ENCODE peak calls at places on chromosomes 1 and 21, in nine cellular contexts. R, K, B, Y, U, L, A, F and E are unnamed samples.

GRCh38 chr1:162397039-162397448 is 14.9 kb downstream of the SH2D1B start:
- DNase-seq in R (peak), K (no peak), B (no peak), Y (no peak), U (no peak), L (no peak), A (no peak), F (no peak), E (no peak)

GRCh38 chr1:29236993-29237905 is 927 bp downstream of the PTPRU start:
- DNase-seq in R (peak), K (peak), B (no peak), Y (no peak), U (peak), L (peak), A (no peak), F (no peak), E (peak)

GRCh38 chr1:216958569-216958968 is 235.3 kb upstream of the ESRRG start:
- DNase-seq in R (no peak), K (no peak), B (no peak), Y (no peak), U (no peak), L (no peak), A (no peak), F (no peak), E (no peak)

GRCh38 chr1:161021959-161022332 is 994 bp upstream of the F11R start:
- DNase-seq in R (no peak), K (no peak), B (no peak), Y (no peak), U (no peak), L (no peak), A (no peak), F (no peak), E (no peak)

GRCh38 chr1:94677714-94678113 is 136.2 kb upstream of the F3 start:
- DNase-seq in R (no peak), K (no peak), B (no peak), Y (no peak), U (no peak), L (no peak), A (no peak), F (no peak), E (no peak)

GRCh38 chr1:29379438-29380073 is 143.2 kb downstream of the PTPRU start:
- DNase-seq in R (no peak), K (no peak), B (no peak), Y (no peak), U (no peak), L (no peak), A (no peak), F (no peak), E (no peak)

GRCh38 chr1:117656202-117656641 is 50.4 kb downstream of the TENT5C start:
- DNase-seq in R (no peak), K (no peak), B (no peak), Y (no peak), U (no peak), L (no peak), A (no peak), F (no peak), E (no peak)

GRCh38 chr1:1629430-1630190 is 2.4 kb upstream of the MMP23B start:
- DNase-seq in R (no peak), K (no peak), B (no peak), Y (no peak), U (no peak), L (no peak), A (no peak), F (no peak), E (no peak)

GRCh38 chr1:70503358-70503757 is 92.3 kb downstream of the CTH start:
- DNase-seq in R (no peak), K (no peak), B (no peak), Y (no peak), U (no peak), L (no peak), A (no peak), F (no peak), E (no peak)

GRCh38 chr1:203127672-203128611 is at the start of gene ADORA1:
- DNase-seq in R (peak), K (no peak), B (peak), Y (no peak), U (peak), L (peak), A (peak), F (peak), E (peak)

GRCh38 chr1:228735871-228736586 is 750 bp downstream of the RHOU start:
- DNase-seq in R (peak), K (no peak), B (peak), Y (no peak), U (peak), L (peak), A (no peak), F (peak), E (peak)

GRCh38 chr1:20080441-20081330 is 10.7 kb downstream of the PLA2G5 start:
- DNase-seq in R (no peak), K (no peak), B (no peak), Y (no peak), U (no peak), L (no peak), A (no peak), F (no peak), E (no peak)

GRCh38 chr21:36156815-36157670 is at the start of gene DOP1B:
- DNase-seq in R (no peak), K (peak), B (no peak), Y (no peak), U (no peak), L (no peak), A (peak), F (no peak), E (no peak)

GRCh38 chr21:16330340-16331319 is 600.8 kb downstream of the USP25 start:
- DNase-seq in R (peak), K (peak), B (no peak), Y (no peak), U (no peak), L (no peak), A (peak), F (no peak), E (peak)

GRCh38 chr1:187626056-187626455 is 797.3 kb downstream of the PLA2G4A start:
- DNase-seq in R (no peak), K (no peak), B (no peak), Y (no peak), U (no peak), L (no peak), A (no peak), F (no peak), E (no peak)

GRCh38 chr1:201310986-201311355 is 27.7 kb downstream of the PKP1 start:
- DNase-seq in R (peak), K (peak), B (no peak), Y (no peak), U (no peak), L (peak), A (peak), F (no peak), E (no peak)

GRCh38 chr1:197915797-197916686 is 1.1 kb upstream of the LHX9 start:
- DNase-seq in R (no peak), K (no peak), B (no peak), Y (no peak), U (peak), L (peak), A (peak), F (peak), E (no peak)

GRCh38 chr1:1573843-1574720 is 581 bp downstream of the SSU72 start:
- DNase-seq in R (peak), K (peak), B (no peak), Y (no peak), U (peak), L (peak), A (peak), F (no peak), E (peak)

GRCh38 chr21:44969965-44970755 is 30.3 kb downstream of the SLX9 start:
- DNase-seq in R (no peak), K (no peak), B (no peak), Y (no peak), U (no peak), L (no peak), A (no peak), F (no peak), E (no peak)

GRCh38 chr1:53579221-53580008 is 120.2 kb downstream of the DMRTB1 start:
- DNase-seq in R (no peak), K (no peak), B (no peak), Y (no peak), U (no peak), L (no peak), A (no peak), F (no peak), E (no peak)

GRCh38 chr1:170929835-170930554 is 5.3 kb upstream of the MROH9 start:
- DNase-seq in R (peak), K (peak), B (no peak), Y (no peak), U (peak), L (no peak), A (peak), F (no peak), E (no peak)

GRCh38 chr1:171931752-171932151 is 90.5 kb downstream of the DNM3 start:
- DNase-seq in R (no peak), K (no peak), B (no peak), Y (no peak), U (no peak), L (no peak), A (no peak), F (no peak), E (no peak)

GRCh38 chr1:204409878-204410763 is 1.5 kb downstream of the PPP1R15B start:
- DNase-seq in R (no peak), K (peak), B (no peak), Y (no peak), U (no peak), L (no peak), A (no peak), F (peak), E (no peak)

GRCh38 chr1:18581420-18581880 is 49.2 kb upstream of the PAX7 start:
- DNase-seq in R (peak), K (no peak), B (no peak), Y (no peak), U (no peak), L (peak), A (peak), F (no peak), E (no peak)

GRCh38 chr1:182257369-182258063 is 134.1 kb downstream of the GLUL start:
- DNase-seq in R (no peak), K (no peak), B (no peak), Y (no peak), U (no peak), L (no peak), A (no peak), F (no peak), E (no peak)

GRCh38 chr1:52659356-52659755 is 26.4 kb downstream of the SHISAL2A start:
- DNase-seq in R (no peak), K (no peak), B (no peak), Y (no peak), U (no peak), L (no peak), A (no peak), F (no peak), E (no peak)

GRCh38 chr21:39034590-39035536 is 148.4 kb downstream of the PSMG1 start:
- DNase-seq in R (no peak), K (no peak), B (no peak), Y (no peak), U (no peak), L (no peak), A (no peak), F (no peak), E (no peak)

GRCh38 chr1:110309768-110310167 is 29.4 kb upstream of the RBM15 start:
- DNase-seq in R (no peak), K (no peak), B (no peak), Y (no peak), U (no peak), L (no peak), A (peak), F (no peak), E (no peak)

GRCh38 chr1:68204965-68205630 is 27.2 kb downstream of the WLS start:
- DNase-seq in R (no peak), K (no peak), B (no peak), Y (no peak), U (no peak), L (peak), A (no peak), F (no peak), E (no peak)

GRCh38 chr1:209948155-209948554 is 10.1 kb downstream of the SYT14 start:
- DNase-seq in R (no peak), K (no peak), B (no peak), Y (no peak), U (no peak), L (no peak), A (no peak), F (no peak), E (no peak)

GRCh38 chr1:40783001-40783905 is at the start of gene KCNQ4:
- DNase-seq in R (peak), K (no peak), B (no peak), Y (no peak), U (peak), L (peak), A (no peak), F (no peak), E (peak)

GRCh38 chr1:222897527-222898190 is 82.8 kb downstream of the DISP1 start:
- DNase-seq in R (no peak), K (no peak), B (no peak), Y (no peak), U (no peak), L (no peak), A (no peak), F (no peak), E (no peak)

GRCh38 chr1:240004086-240004749 is 87.5 kb upstream of the FMN2 start:
- DNase-seq in R (no peak), K (no peak), B (no peak), Y (no peak), U (no peak), L (no peak), A (peak), F (no peak), E (no peak)

DNA sequence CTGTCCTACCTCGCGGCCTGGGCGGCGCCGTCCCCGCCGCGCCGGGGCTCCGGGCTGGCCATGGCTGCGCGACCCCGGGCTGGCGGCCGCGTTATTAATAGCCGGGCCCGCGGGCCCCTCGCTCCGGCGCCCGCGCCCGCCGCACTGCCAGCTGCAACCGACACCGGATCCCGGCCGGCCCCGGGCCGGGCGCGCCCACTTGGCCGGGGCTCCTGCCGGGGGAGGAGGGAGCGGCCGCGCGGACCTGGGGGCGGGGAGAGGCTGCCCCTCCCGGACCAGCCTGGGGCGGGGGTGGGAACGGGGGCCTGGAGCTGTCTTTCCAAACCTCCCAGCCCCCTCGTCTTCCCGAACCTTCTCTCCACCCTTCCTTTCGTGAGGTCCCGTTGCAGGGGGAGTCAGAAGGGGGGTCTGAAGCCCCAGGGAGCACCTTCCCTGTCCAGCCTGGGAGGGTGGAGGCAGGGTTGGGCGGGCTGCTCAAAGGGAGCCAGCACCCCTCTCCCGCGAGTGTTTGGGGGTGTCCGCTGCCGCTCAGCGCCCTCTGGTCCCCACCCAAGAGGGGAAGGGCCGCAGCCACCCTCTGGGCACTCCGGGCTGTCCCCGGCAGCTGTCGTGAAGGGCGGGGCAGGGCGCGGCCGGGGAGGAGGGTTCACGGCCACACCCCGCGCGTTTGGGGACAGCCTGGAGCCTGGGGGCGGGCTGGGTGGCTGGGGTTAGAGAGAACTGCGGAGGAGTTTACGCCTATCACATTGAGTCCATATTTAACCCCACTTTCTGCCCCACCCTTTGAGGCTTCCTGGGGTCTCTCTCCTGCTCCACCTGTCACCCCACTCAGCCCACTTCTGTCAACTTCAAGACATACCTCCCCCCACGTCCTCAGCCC is at the start of gene SYNC:
- DNase-seq in R (no peak), K (peak), B (peak), Y (no peak), U (peak), L (peak), A (peak), F (no peak), E (peak)
- TF ChIP-seq POLR2A in R (no peak), K (no peak), B (no peak), Y (peak), U (no peak), L (no peak), A (peak), F (peak), E (peak)

GRCh38 chr1:21334214-21335087 is 44.2 kb upstream of the ECE1 start:
- DNase-seq in R (no peak), K (peak), B (peak), Y (peak), U (peak), L (peak), A (peak), F (no peak), E (peak)
- TF ChIP-seq POLR2A in R (no peak), K (no peak), B (no peak), Y (peak), U (no peak), L (no peak), A (peak), F (no peak), E (no peak)

DNA sequence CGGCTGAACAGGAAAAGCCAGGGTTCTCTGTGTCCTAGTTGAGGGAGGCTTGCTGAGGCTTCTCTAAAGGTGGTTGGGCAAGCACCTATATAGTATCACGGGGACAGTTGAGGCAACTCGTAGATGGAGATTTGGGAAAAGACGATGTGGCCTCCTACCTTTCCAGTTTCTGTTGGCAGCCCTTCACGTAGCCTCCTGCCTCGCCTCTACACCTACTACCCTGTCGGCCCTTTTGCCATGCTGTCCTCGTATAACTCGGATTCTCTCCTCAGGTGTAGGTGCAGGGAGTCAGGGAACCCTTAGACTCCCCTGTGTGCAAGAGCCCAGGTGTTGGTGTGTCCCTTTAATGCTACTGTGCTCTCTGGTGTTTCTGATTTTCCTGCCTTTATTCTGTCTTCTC is 10.3 kb downstream of the ZNF692 start:
- DNase-seq in R (no peak), K (no peak), B (no peak), Y (no peak), U (no peak), L (no peak), A (no peak), F (no peak), E (no peak)
- TF ChIP-seq POLR2A in R (no peak), K (no peak), B (no peak), Y (no peak), U (no peak), L (no peak), A (no peak), F (no peak), E (no peak)

GRCh38 chr21:43734131-43734634 is 15.3 kb downstream of the PDXK start:
- DNase-seq in R (peak), K (no peak), B (no peak), Y (no peak), U (peak), L (peak), A (no peak), F (no peak), E (no peak)
- TF ChIP-seq POLR2A in R (no peak), K (no peak), B (no peak), Y (no peak), U (no peak), L (no peak), A (no peak), F (no peak), E (no peak)

GRCh38 chr1:173821680-173822079 is 2.8 kb upstream of the DARS2 start:
- DNase-seq in R (no peak), K (no peak), B (no peak), Y (no peak), U (no peak), L (no peak), A (no peak), F (no peak), E (no peak)

GRCh38 chr1:173818459-173818858 is 6.0 kb upstream of the DARS2 start:
- DNase-seq in R (no peak), K (no peak), B (no peak), Y (no peak), U (no peak), L (no peak), A (no peak), F (no peak), E (no peak)

GRCh38 chr1:173827611-173828010 is 2.9 kb upstream of the CENPL start:
- DNase-seq in R (no peak), K (no peak), B (no peak), Y (no peak), U (no peak), L (no peak), A (no peak), F (no peak), E (no peak)

GRCh38 chr1:173824315-173825081 is at the start of the genes CENPL and DARS2:
- DNase-seq in R (peak), K (peak), B (peak), Y (peak), U (peak), L (peak), A (peak), F (peak), E (peak)

GRCh38 chr1:173823776-173824314 is 628 bp upstream of the DARS2 start:
- DNase-seq in R (no peak), K (no peak), B (no peak), Y (no peak), U (no peak), L (no peak), A (no peak), F (no peak), E (no peak)
- TF ChIP-seq POLR2A in R (no peak), K (no peak), B (no peak), Y (no peak), U (no peak), L (no peak), A (peak), F (no peak), E (no peak)

DNA sequence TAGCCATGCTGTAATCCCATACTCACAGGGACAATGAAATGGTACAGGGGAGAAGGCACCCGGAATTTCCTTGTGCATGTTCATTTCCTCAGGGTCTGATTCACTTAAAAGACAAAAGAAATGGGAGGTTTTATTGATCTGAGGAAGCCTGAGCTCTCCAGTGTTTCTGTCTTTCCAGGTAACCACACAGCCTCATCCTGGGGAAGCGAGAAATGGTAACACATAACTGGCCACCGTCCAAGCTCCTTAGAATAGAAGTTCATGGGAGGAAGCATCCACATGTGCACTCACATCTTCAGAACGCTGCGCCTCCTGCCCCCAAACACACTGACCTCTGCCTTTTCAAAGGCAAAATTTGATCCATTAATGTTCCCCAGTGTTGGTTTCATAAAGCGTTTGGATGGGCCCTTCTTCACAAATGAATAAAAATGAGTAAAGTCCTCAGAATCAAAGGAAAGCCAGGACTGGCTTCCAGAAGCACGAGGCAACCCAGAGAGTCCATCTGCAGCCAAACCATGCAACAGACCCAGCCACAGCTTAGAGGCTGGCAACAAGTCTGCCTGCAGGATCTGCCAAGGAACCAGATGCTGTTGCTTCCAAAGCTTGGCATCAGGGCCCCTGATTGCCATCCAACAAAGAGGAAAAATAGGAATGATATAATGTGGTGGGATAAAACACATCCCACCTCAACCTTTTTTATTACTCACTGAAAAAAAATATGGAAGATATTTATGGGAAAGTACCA is 120.3 kb downstream of the ZBTB18 start:
- DNase-seq in R (no peak), K (no peak), B (no peak), Y (no peak), U (no peak), L (peak), A (no peak), F (no peak), E (no peak)
- TF ChIP-seq POLR2A in R (no peak), K (no peak), B (no peak), Y (no peak), U (no peak), L (no peak), A (no peak), F (no peak), E (no peak)

GRCh38 chr1:51420867-51421627 is 90.7 kb upstream of the TTC39A start:
- DNase-seq in R (no peak), K (no peak), B (no peak), Y (no peak), U (no peak), L (no peak), A (no peak), F (no peak), E (no peak)

GRCh38 chr1:51421961-51422360 is 91.6 kb upstream of the TTC39A start:
- DNase-seq in R (no peak), K (no peak), B (no peak), Y (no peak), U (no peak), L (no peak), A (peak), F (no peak), E (no peak)

GRCh38 chr1:51425273-51425672 is 93.8 kb downstream of the EPS15 start:
- DNase-seq in R (no peak), K (no peak), B (no peak), Y (no peak), U (no peak), L (no peak), A (no peak), F (no peak), E (no peak)

GRCh38 chr1:51422367-51423097 is 92.2 kb upstream of the TTC39A start:
- DNase-seq in R (no peak), K (no peak), B (no peak), Y (no peak), U (no peak), L (no peak), A (no peak), F (no peak), E (no peak)

GRCh38 chr1:51423098-51423821 is 92.9 kb upstream of the TTC39A start:
- DNase-seq in R (no peak), K (no peak), B (no peak), Y (no peak), U (no peak), L (no peak), A (no peak), F (no peak), E (no peak)
- TF ChIP-seq POLR2A in R (no peak), K (no peak), B (no peak), Y (no peak), U (no peak), L (no peak), A (no peak), F (no peak), E (no peak)